ENCODE peak calls at places on chromosomes 16 and 17, in four cellular contexts. F is fibroblast of the aortic adventitia, I is mesothelial cell of epicardium, O is neural crest cell. Q is an unnamed sample.

GRCh38 chr16:74451951-74452758 is 30.9 kb upstream of the CLEC18B start:
- DNase-seq in I (no peak), F (no peak), O (no peak), Q (no peak)

GRCh38 chr17:49494937-49495841 is at the start of gene NGFR:
- DNase-seq in F (no peak), O (peak), I (peak), Q (no peak)

GRCh38 chr16:65249768-65250167 is 127.9 kb upstream of the CDH11 start:
- DNase-seq in F (peak), I (no peak), O (no peak), Q (no peak)

GRCh38 chr17:67624886-67625656 is 92.7 kb upstream of the NOL11 start:
- DNase-seq in O (no peak), I (no peak), F (no peak), Q (no peak)

GRCh38 chr17:82246365-82247174 is 17.7 kb downstream of the SLC16A3 start:
- DNase-seq in O (no peak), I (no peak), F (peak), Q (no peak)

GRCh38 chr16:22814330-22815105 is 556 bp downstream of the HS3ST2 start:
- DNase-seq in F (no peak), I (no peak), O (no peak), Q (no peak)

GRCh38 chr17:61863801-61864126 is 436 bp upstream of the BRIP1 start:
- DNase-seq in O (no peak), I (peak), F (no peak), Q (no peak)

GRCh38 chr16:11671676-11672075 is 3.4 kb downstream of the SNN start:
- DNase-seq in I (no peak), O (no peak), F (no peak), Q (no peak)

GRCh38 chr17:16027708-16028584 is 28.3 kb downstream of the TTC19 start:
- DNase-seq in O (no peak), I (no peak), F (peak), Q (no peak)

GRCh38 chr16:1026057-1026783 is 44.6 kb downstream of the SOX8 start:
- DNase-seq in I (no peak), F (no peak), O (no peak), Q (no peak)

GRCh38 chr16:76696876-76697275 is 419.7 kb downstream of the CNTNAP4 start:
- DNase-seq in I (no peak), O (no peak), F (no peak), Q (no peak)

GRCh38 chr17:32155896-32156295 is 13.6 kb downstream of the RHOT1 start:
- DNase-seq in O (no peak), F (peak), I (no peak), Q (no peak)

GRCh38 chr17:7558544-7559306 is at the start of gene TNFSF13:
- DNase-seq in I (no peak), F (no peak), O (no peak), Q (no peak)

GRCh38 chr17:44558349-44559287 is 1.3 kb downstream of the FZD2 start:
- DNase-seq in F (no peak), I (no peak), O (no peak), Q (no peak)

GRCh38 chr17:76672270-76672851 is 28.8 kb upstream of the ST6GALNAC1 start:
- DNase-seq in I (no peak), O (no peak), F (no peak), Q (no peak)

GRCh38 chr16:74216319-74216718 is 80.3 kb upstream of the PSMD7 start:
- DNase-seq in I (no peak), O (no peak), F (no peak), Q (no peak)

GRCh38 chr17:15907290-15907689 is 37.6 kb upstream of the ADORA2B start:
- DNase-seq in I (no peak), O (no peak), F (no peak), Q (no peak)

GRCh38 chr17:45294506-45294905 is 22.3 kb downstream of the MAP3K14 start:
- DNase-seq in O (no peak), F (peak), I (no peak), Q (no peak)

GRCh38 chr17:43368740-43369506 is 29.9 kb upstream of the ARL4D start:
- DNase-seq in F (peak), I (peak), O (peak), Q (peak)

GRCh38 chr17:46833840-46834208 is 15.3 kb upstream of the WNT3 start:
- DNase-seq in F (no peak), I (no peak), O (no peak), Q (no peak)

GRCh38 chr17:40218006-40218739 is 931 bp upstream of the WIPF2 start:
- DNase-seq in O (no peak), I (no peak), F (no peak), Q (no peak)

GRCh38 chr17:332558-333322 is 19.9 kb downstream of the RPH3AL start:
- DNase-seq in I (no peak), F (peak), O (no peak), Q (no peak)

GRCh38 chr17:29514792-29515191 is 52.0 kb downstream of the ABHD15 start:
- DNase-seq in O (no peak), I (no peak), F (peak), Q (no peak)

GRCh38 chr16:4682616-4683254 is 10.6 kb upstream of the NUDT16L1 start:
- DNase-seq in F (no peak), O (peak), I (no peak), Q (no peak)

GRCh38 chr16:15790458-15790857 is 66.4 kb downstream of the MYH11 start:
- DNase-seq in O (no peak), F (peak), I (no peak), Q (no peak)

GRCh38 chr17:69506489-69506888 is 92.0 kb downstream of the MAP2K6 start:
- DNase-seq in O (no peak), I (no peak), F (no peak), Q (no peak)

GRCh38 chr16:15650698-15651161 is 685 bp downstream of the NDE1 start:
- DNase-seq in I (peak), O (peak), F (peak), Q (no peak)

GRCh38 chr16:83606486-83607030 is 201.2 kb upstream of the HSBP1 start:
- DNase-seq in O (no peak), F (no peak), I (peak), Q (no peak)

GRCh38 chr17:18040287-18040858 is 1.2 kb downstream of the GID4 start:
- DNase-seq in O (no peak), F (no peak), I (no peak), Q (no peak)

GRCh38 chr17:75516619-75517276 is 420 bp downstream of the TSEN54 start:
- DNase-seq in I (peak), O (peak), F (peak), Q (no peak)

GRCh38 chr17:77445908-77446535 is 305.3 kb downstream of the SEC14L1 start:
- DNase-seq in I (no peak), F (peak), O (no peak), Q (no peak)

GRCh38 chr16:85529489-85530369 is 83.4 kb upstream of the GSE1 start:
- DNase-seq in I (no peak), O (no peak), F (no peak), Q (no peak)

GRCh38 chr16:57145046-57145963 is 40.5 kb downstream of the PSME3IP1 start:
- DNase-seq in O (no peak), F (peak), I (no peak), Q (peak)

GRCh38 chr17:58528443-58528842 is 14.0 kb upstream of the MTMR4 start:
- DNase-seq in O (no peak), I (no peak), F (no peak), Q (no peak)
- TF ChIP-seq CTCF in O (no peak), I (no peak), F (no peak), Q (no peak)

GRCh38 chr17:78840780-78841611 is at the start of gene USP36:
- DNase-seq in F (peak), I (peak), O (peak), Q (peak)
- TF ChIP-seq CTCF in F (no peak), I (no peak), O (peak), Q (no peak)

GRCh38 chr16:86712158-86713009 is 134.0 kb downstream of the FOXL1 start:
- DNase-seq in F (no peak), O (no peak), I (no peak), Q (no peak)
- TF ChIP-seq CTCF in F (no peak), O (no peak), I (no peak), Q (no peak)

GRCh38 chr16:49589721-49590120 is 216.1 kb downstream of the C16orf78 start:
- DNase-seq in O (no peak), I (peak), F (no peak), Q (no peak)
- TF ChIP-seq CTCF in O (no peak), I (no peak), F (no peak), Q (no peak)

DNA sequence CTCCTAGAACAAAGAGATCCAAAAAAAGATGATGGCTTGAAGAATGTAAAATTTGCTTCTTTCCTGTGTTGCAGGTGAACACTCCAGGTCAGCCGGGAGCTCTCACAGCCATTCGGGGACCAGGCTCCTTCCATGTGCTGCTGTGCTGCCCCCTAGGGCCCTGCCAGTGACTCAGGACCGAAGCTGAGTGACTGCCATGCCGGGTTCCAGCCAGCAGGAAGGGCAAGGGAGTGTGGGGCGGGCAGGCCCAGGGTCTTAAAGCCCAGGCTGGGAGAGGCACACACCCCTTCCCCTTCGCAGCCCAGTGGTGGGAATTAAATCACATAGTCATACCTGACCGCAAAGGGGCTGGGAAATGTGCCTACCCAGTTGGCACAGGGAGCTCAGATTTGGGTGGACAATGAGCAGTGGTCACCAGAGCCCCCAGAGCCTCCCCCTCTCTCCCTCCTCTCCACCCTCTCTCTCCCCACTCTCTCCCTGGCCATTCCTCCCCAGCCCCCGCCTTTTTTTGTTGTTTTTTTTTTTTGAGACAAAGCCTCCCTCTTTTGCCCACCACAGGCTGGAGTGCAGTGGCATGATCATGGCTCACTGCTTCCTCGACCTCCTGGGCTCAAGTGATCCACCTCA is 11.5 kb downstream of the EPOP start:
- DNase-seq in F (peak), I (peak), O (peak), Q (no peak)
- TF ChIP-seq CTCF in F (peak), I (peak), O (peak), Q (no peak)

GRCh38 chr16:69131749-69132423 is 502 bp downstream of the CHTF8 start:
- DNase-seq in F (peak), O (peak), I (peak), Q (peak)
- TF ChIP-seq CTCF in F (no peak), O (no peak), I (no peak), Q (no peak)